ENCODE peak calls at places on chromosomes 16 and 17, in four cellular contexts. T is HepG2, O is GM12878, H is H1. M is an unnamed sample.

GRCh38 chr16:69522732-69523404 is 42.9 kb upstream of the NFAT5 start:
- DNase-seq in T (peak; percentile 45), O (no peak), H (no peak), M (no peak)

GRCh38 chr16:76729525-76729924 is 452.3 kb downstream of the CNTNAP4 start:
- DNase-seq in T (no peak), O (no peak), H (no peak), M (no peak)

GRCh38 chr17:50935201-50936124 is 69.3 kb upstream of the TOB1 start:
- DNase-seq in T (peak; percentile 63), O (no peak), H (no peak), M (no peak)

GRCh38 chr16:82936941-82937551 is 310.3 kb downstream of the CDH13 start:
- DNase-seq in T (no peak), O (no peak), H (no peak), M (no peak)

GRCh38 chr17:48869821-48870318 is 22.7 kb upstream of the ATP5MC1 start:
- DNase-seq in T (no peak), O (no peak), H (no peak), M (no peak)

GRCh38 chr17:53655591-53655990 is 167.1 kb upstream of the KIF2B start:
- DNase-seq in T (no peak), O (no peak), H (no peak), M (no peak)

GRCh38 chr17:36089888-36090836 is at the start of gene CCL3:
- DNase-seq in T (no peak), O (peak; percentile 99), H (no peak), M (no peak)

GRCh38 chr16:75333770-75334169 is 82.3 kb upstream of the BCAR1 start:
- DNase-seq in T (no peak), O (peak; percentile 19), H (no peak), M (no peak)

GRCh38 chr16:10920726-10921427 is 21.4 kb downstream of the DEXI start:
- DNase-seq in T (no peak), O (no peak), H (no peak), M (no peak)

GRCh38 chr17:80386341-80386740 is 28.6 kb upstream of the ENDOV start:
- DNase-seq in T (no peak), O (no peak), H (no peak), M (no peak)

GRCh38 chr17:65558683-65559311 is 2.7 kb downstream of the AXIN2 start:
- DNase-seq in T (no peak), O (no peak), H (no peak), M (no peak)

GRCh38 chr17:68981288-68981687 is 26.1 kb upstream of the ABCA8 start:
- DNase-seq in T (peak; percentile 20), O (peak; percentile 32), H (no peak), M (no peak)

GRCh38 chr16:66521227-66521626 is 28.7 kb downstream of the TK2 start:
- DNase-seq in T (no peak), O (no peak), H (no peak), M (no peak)

GRCh38 chr16:2973081-2973480 is 3.9 kb downstream of the PAQR4 start:
- DNase-seq in T (no peak), O (no peak), H (no peak), M (no peak)
- TF ChIP-seq ZNF274 in T (no peak), O (no peak), H (no peak), M (no peak)

DNA sequence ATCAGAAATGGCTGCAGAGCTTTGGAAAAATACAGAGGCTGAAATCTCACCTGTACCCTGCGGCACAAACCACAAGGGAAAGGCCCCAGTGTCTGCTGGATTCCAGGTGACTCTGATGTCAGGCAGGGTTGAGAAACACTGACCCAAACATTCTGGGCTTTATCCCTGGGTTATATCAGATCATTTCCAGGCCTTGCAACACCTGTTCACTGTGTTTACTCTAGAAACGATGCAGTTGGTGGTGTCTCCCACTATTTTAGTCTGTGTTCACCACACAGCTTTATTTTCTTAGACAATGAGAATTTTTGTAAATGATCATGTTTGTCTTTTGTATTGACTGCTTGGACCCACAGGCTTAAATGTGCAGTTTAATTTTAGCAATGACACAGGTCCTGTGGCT is 151.5 kb upstream of the SDK2 start:
- DNase-seq in T (peak; percentile 95), O (no peak), H (no peak), M (no peak)
- TF ChIP-seq SUZ12 in T (no peak), O (no peak), H (no peak), M (no peak)

GRCh38 chr17:30232015-30232821 is 3.3 kb downstream of the SLC6A4 start:
- DNase-seq in T (no peak), O (no peak), H (no peak), M (no peak)
- H3K27me3 ChIP-seq in T (no peaks in the 10 kb centered on the region), O (no peaks in the 10 kb centered on the region), H (peaks cover 34% of the 10 kb centered on the region), M (peaks cover 42% of the 10 kb centered on the region)

GRCh38 chr17:74892974-74893911 is at the start of gene FADS6:
- DNase-seq in T (no peak), O (no peak), H (no peak), M (no peak)

GRCh38 chr17:74898376-74898946 is 5.0 kb upstream of the FADS6 start:
- DNase-seq in T (no peak), O (no peak), H (no peak), M (no peak)

GRCh38 chr17:74890554-74890953 is 2.9 kb downstream of the FADS6 start:
- DNase-seq in T (no peak), O (no peak), H (no peak), M (no peak)

GRCh38 chr17:74892013-74892841 is 1.2 kb downstream of the FADS6 start:
- DNase-seq in T (no peak), O (no peak), H (no peak), M (no peak)

DNA sequence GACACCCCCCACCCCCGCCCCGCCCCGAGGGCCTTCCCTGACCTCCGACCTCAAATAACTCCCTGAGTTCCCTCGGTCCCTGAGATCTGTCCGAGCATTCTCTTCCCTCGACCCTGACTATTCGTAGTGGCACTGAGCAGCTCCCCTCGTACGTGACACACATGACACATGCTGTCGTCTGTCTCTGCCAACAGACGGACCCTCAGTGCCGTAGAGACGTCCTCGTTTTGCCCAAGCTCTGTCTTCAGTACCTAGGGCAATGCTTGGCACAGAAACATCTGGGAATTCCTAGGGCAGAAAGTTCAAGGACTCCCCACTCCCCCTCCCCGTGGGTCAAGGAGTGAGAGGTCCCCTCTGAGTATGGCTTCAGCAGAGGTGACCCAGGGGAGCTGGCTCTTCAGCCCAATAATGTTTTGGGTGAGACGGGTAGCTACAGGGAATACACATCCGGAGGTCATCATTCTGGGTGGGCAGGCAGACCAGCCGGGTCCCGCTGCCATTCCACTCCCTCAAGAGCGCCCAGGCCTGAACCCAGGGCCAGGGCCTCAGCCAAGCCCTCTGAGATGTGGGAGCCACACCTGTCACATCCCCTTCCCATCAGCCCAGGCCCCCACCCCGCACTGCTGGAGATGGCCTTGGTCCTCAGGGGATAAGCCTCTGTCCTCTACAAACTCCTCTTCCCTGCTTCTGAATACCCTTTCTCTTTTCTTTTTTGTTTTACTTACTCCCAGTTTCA is 671 bp upstream of the FADS6 start:
- DNase-seq in T (no peak), O (no peak), H (no peak), M (no peak)
- TF ChIP-seq ZNF274 in T (no peak), O (no peak), H (no peak), M (no peak)

GRCh38 chr16:67935402-67936123 is 1.1 kb downstream of the PSMB10 start:
- DNase-seq in T (peak; percentile 98), O (peak; percentile 84), H (peak; percentile 93), M (peak; percentile 95)

GRCh38 chr16:67936124-67936875 is at the start of gene PSMB10:
- DNase-seq in T (peak; percentile 51), O (no peak), H (peak; percentile 70), M (no peak)

GRCh38 chr16:67935096-67935401 is 1.6 kb downstream of the PSMB10 start:
- DNase-seq in T (no peak), O (no peak), H (no peak), M (no peak)

GRCh38 chr16:67934306-67935095 is 2.1 kb downstream of the PSMB10 start:
- DNase-seq in T (no peak), O (no peak), H (no peak), M (no peak)

DNA sequence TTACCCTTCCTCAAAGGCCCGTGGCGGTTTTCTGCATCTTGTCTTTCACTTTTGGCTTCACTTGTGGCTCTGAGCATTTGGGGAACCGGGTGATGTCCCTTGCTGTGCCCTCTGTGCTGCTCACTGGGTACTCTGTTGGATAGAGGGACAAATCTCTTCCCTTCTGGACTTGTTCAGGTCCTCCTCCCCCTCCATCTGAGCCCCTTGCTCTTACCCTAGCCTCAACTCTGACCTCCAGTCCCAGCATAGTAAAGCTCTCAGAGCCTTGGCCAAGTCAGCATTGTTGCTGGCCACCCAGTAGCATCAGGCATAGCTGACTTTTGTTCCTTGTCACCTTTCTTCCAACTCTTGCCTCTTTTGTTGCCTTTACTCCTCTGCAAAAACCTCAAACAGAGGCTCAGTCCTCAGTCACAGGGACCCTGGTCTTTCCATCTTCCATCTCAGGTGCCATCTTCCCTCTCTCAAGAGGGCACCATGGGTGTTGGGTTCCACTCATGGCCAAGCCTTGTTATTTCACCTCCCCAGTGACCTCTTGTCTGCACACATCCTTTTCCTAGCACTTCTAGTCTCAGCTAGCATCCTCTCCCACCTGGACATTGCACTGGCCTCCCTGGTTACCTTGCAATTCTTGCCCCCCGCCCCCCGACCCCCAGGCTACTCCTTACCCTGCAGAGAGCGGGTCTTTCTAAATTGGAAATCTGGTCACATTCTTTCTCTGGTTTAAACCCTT is 391 bp upstream of the PSMB10 start:
- DNase-seq in T (no peak), O (peak; percentile 65), H (no peak), M (no peak)
- TF ChIP-seq SUZ12 in T (no peak), O (no peak), H (no peak), M (no peak)

DNA sequence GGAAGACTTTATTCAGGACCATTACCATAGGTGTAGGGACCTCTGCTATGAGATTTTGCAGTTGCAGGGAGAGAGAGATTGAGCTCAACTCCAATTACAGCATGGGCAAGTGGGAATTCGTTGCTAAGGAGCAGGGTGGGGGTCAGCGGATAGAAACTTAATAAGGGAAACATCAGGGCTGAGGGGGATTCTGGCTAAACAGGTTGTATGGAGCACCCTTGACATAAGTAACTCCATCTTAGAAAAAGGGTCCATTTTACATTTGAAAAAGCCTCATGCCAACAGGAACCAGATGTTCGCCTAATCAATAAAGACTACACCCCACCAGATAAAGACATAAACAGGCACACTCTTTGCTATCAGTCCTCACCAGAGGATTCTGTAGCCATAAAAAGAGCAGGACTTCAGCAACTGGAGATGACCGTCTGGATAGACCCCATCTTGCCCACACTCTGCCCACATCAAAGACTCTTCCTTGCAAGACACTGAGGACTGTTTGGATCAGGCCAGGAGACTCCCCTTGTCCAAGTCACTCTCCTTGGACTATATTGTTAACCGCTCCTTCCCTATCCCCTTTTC is 1.6 kb upstream of the LRRC75A start:
- DNase-seq in T (no peak), O (no peak), H (no peak), M (no peak)
- H3K27me3 ChIP-seq in T (peaks cover 12% of the 10 kb centered on the region), O (peaks cover 2% of the 10 kb centered on the region), H (peaks cover 4% of the 10 kb centered on the region), M (peaks cover 41% of the 10 kb centered on the region)

GRCh38 chr17:41965694-41966375 is 760 bp upstream of the CNP start:
- DNase-seq in T (peak; percentile 88), O (no peak), H (peak; percentile 82), M (no peak)
- TF ChIP-seq ZNF274 in T (no peak), O (no peak), H (no peak), M (no peak)

DNA sequence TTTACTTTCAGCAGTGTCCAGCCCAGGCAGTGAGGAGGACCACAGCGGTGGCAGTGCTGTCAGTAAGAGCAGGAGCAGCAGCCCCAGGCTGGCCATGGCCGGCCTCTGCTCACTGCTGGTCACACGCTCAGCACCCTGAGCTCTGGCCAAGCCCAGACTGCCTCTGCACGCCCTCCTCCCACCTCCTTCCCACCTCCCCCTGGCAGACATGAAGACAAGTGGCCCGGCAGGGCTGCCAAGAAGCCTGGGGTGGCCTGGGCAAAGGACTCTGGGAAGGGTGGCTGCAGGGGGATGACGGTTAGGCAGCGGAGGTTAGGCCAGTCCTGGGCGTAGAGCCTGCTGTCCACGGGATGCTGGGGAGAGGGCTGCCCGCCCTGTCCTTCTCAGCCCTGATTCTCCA is at the start of gene C16orf89:
- DNase-seq in T (no peak), O (no peak), H (no peak), M (no peak)
- TF ChIP-seq SUZ12 in T (no peak), O (no peak), H (no peak), M (no peak)

GRCh38 chr17:79165756-79166473 is 91.3 kb downstream of the ENGASE start:
- DNase-seq in T (no peak), O (no peak), H (no peak), M (no peak)
- H3K27me3 ChIP-seq in T (peaks cover 40% of the 10 kb centered on the region), O (peaks cover 1% of the 10 kb centered on the region), H (no peaks in the 10 kb centered on the region), M (no peaks in the 10 kb centered on the region)